ENCODE peak calls at places on chromosomes 11 and 22, in nine cellular contexts. W is amniotic stem cell; Q is stomach; M is endothelial cell; N is cardiac muscle cell; O is stimulated activated CD4-positive, alpha-beta T cell treated with anti-CD3 and anti-CD28 coated beads, Interleukin-15, amount 100 ng/mL, for 1 hour; X is AG09309; U is GM10248; S is sciatic nerve. D is an unnamed sample.

GRCh38 chr11:103988595-103988969 is 47.9 kb upstream of the DDI1 start:
- DNase-seq in W (no peak), Q (no peak), M (no peak), N (peak), O (no peak), X (no peak), U (no peak), S (no peak), D (no peak)

GRCh38 chr22:38953577-38954413 is 3.6 kb upstream of the APOBEC3A start:
- DNase-seq in W (no peak), Q (no peak), M (no peak), N (no peak), O (no peak), X (no peak), U (peak), S (no peak), D (peak)

GRCh38 chr11:9600651-9601040 is 27.2 kb downstream of the WEE1 start:
- DNase-seq in W (no peak), Q (no peak), M (no peak), N (no peak), O (no peak), X (no peak), U (no peak), S (no peak), D (peak)

GRCh38 chr22:48744283-48744641 is 1083.4 kb downstream of the BRD1 start:
- DNase-seq in W (no peak), Q (peak), M (no peak), N (no peak), O (no peak), X (no peak), U (no peak), S (peak), D (no peak)

GRCh38 chr11:14288189-14288935 is 70.6 kb downstream of the RRAS2 start:
- DNase-seq in W (peak), Q (no peak), M (no peak), N (peak), O (no peak), X (peak), U (no peak), S (no peak), D (no peak)

GRCh38 chr22:25027552-25027951 is 75.0 kb downstream of the KIAA1671 start:
- DNase-seq in W (no peak), Q (no peak), M (no peak), N (peak), O (no peak), X (no peak), U (no peak), S (no peak), D (no peak)

GRCh38 chr11:17906436-17906835 is 106.4 kb downstream of the SERGEF start:
- DNase-seq in W (no peak), Q (no peak), M (peak), N (no peak), O (no peak), X (no peak), U (no peak), S (no peak), D (no peak)

GRCh38 chr11:97746832-97747231 is 1273.9 kb upstream of the CNTN5 start:
- DNase-seq in W (no peak), Q (no peak), M (no peak), N (no peak), O (no peak), X (no peak), U (no peak), S (no peak), D (no peak)

GRCh38 chr22:42316988-42317387 is 46.5 kb upstream of the TCF20 start:
- DNase-seq in W (no peak), Q (peak), M (no peak), N (peak), O (no peak), X (peak), U (no peak), S (no peak), D (peak)

GRCh38 chr11:128776434-128777284 is 82.8 kb downstream of the FLI1 start:
- DNase-seq in W (no peak), Q (peak), M (peak), N (peak), O (no peak), X (no peak), U (peak), S (peak), D (peak)

GRCh38 chr11:113587318-113587739 is 112.1 kb upstream of the DRD2 start:
- DNase-seq in W (no peak), Q (no peak), M (no peak), N (peak), O (no peak), X (no peak), U (no peak), S (no peak), D (no peak)

GRCh38 chr11:73325036-73325981 is 17.2 kb downstream of the ARHGEF17 start:
- DNase-seq in W (no peak), Q (no peak), M (no peak), N (peak), O (no peak), X (no peak), U (peak), S (no peak), D (no peak)

GRCh38 chr11:44003736-44004451 is 43.9 kb upstream of the ACCSL start:
- DNase-seq in W (no peak), Q (peak), M (no peak), N (no peak), O (no peak), X (no peak), U (no peak), S (no peak), D (no peak)

GRCh38 chr11:105790841-105791240 is 181.0 kb downstream of the GRIA4 start:
- DNase-seq in W (no peak), Q (no peak), M (no peak), N (no peak), O (no peak), X (no peak), U (no peak), S (no peak), D (no peak)

GRCh38 chr22:17135153-17135760 is 14.1 kb upstream of the TMEM121B start:
- DNase-seq in W (no peak), Q (no peak), M (no peak), N (no peak), O (no peak), X (no peak), U (no peak), S (no peak), D (no peak)

GRCh38 chr11:125621995-125622394 is 3.0 kb upstream of the CHEK1 start:
- DNase-seq in W (no peak), Q (no peak), M (no peak), N (peak), O (no peak), X (no peak), U (no peak), S (no peak), D (no peak)

GRCh38 chr11:72784662-72785061 is 9.2 kb downstream of the STARD10 start:
- DNase-seq in W (no peak), Q (no peak), M (no peak), N (no peak), O (no peak), X (no peak), U (no peak), S (no peak), D (no peak)

GRCh38 chr11:64356498-64357411 is 2.2 kb upstream of the RPS6KA4 start:
- DNase-seq in W (no peak), Q (peak), M (peak), N (peak), O (no peak), X (no peak), U (no peak), S (no peak), D (peak)

GRCh38 chr22:32746715-32747114 is 54.8 kb upstream of the TIMP3 start:
- DNase-seq in W (no peak), Q (no peak), M (no peak), N (no peak), O (no peak), X (no peak), U (no peak), S (no peak), D (no peak)

GRCh38 chr11:121270286-121270685 is 22.3 kb upstream of the SC5D start:
- DNase-seq in W (no peak), Q (no peak), M (no peak), N (no peak), O (no peak), X (no peak), U (no peak), S (no peak), D (no peak)

GRCh38 chr11:85269109-85269508 is 358.0 kb downstream of the DLG2 start:
- DNase-seq in W (no peak), Q (no peak), M (no peak), N (no peak), O (no peak), X (no peak), U (no peak), S (no peak), D (no peak)

GRCh38 chr11:130737866-130738431 is 178.3 kb downstream of the SNX19 start:
- DNase-seq in W (peak), Q (peak), M (no peak), N (peak), O (no peak), X (peak), U (no peak), S (no peak), D (no peak)

GRCh38 chr22:47005506-47006408 is 243.3 kb downstream of the TBC1D22A start:
- DNase-seq in W (no peak), Q (no peak), M (no peak), N (no peak), O (no peak), X (no peak), U (no peak), S (no peak), D (no peak)

GRCh38 chr22:45905924-45906865 is 70.8 kb downstream of the WNT7B start:
- DNase-seq in W (peak), Q (no peak), M (no peak), N (peak), O (no peak), X (peak), U (no peak), S (no peak), D (no peak)

GRCh38 chr22:48396785-48397530 is 1430.7 kb downstream of the BRD1 start:
- DNase-seq in W (no peak), Q (no peak), M (no peak), N (no peak), O (no peak), X (no peak), U (no peak), S (no peak), D (no peak)

GRCh38 chr11:75513250-75513649 is 12.5 kb downstream of the GDPD5 start:
- DNase-seq in W (no peak), Q (no peak), M (no peak), N (peak), O (no peak), X (no peak), U (no peak), S (no peak), D (peak)

GRCh38 chr11:70544774-70545625 is 146.7 kb downstream of the CTTN start:
- DNase-seq in W (no peak), Q (no peak), M (no peak), N (no peak), O (no peak), X (no peak), U (no peak), S (no peak), D (no peak)

GRCh38 chr11:27485930-27486773 is 13.6 kb upstream of the LGR4 start:
- DNase-seq in W (no peak), Q (no peak), M (peak), N (peak), O (no peak), X (no peak), U (peak), S (no peak), D (peak)

GRCh38 chr11:34600339-34601084 is 20.4 kb upstream of the EHF start:
- DNase-seq in W (no peak), Q (peak), M (no peak), N (no peak), O (no peak), X (no peak), U (no peak), S (no peak), D (no peak)

GRCh38 chr22:37409557-37409956 is 17.7 kb downstream of the ELFN2 start:
- DNase-seq in W (no peak), Q (no peak), M (no peak), N (no peak), O (no peak), X (no peak), U (no peak), S (no peak), D (peak)

GRCh38 chr22:21642584-21643448 is 714 bp downstream of the SDF2L1 start:
- DNase-seq in W (peak), Q (peak), M (peak), N (peak), O (peak), X (no peak), U (peak), S (peak), D (peak)

GRCh38 chr11:36432093-36432469 is 78.0 kb downstream of the TRAF6 start:
- DNase-seq in W (no peak), Q (no peak), M (no peak), N (no peak), O (no peak), X (no peak), U (no peak), S (no peak), D (no peak)

GRCh38 chr11:68806931-68807844 is 34.5 kb downstream of the CPT1A start:
- DNase-seq in W (no peak), Q (no peak), M (no peak), N (peak), O (no peak), X (peak), U (no peak), S (no peak), D (no peak)

GRCh38 chr11:120392791-120393190 is 56.6 kb downstream of the ARHGEF12 start:
- DNase-seq in W (no peak), Q (no peak), M (no peak), N (peak), O (no peak), X (no peak), U (no peak), S (no peak), D (no peak)

GRCh38 chr11:94275961-94276360 is 28.4 kb upstream of the IZUMO1R start:
- DNase-seq in W (no peak), Q (no peak), M (no peak), N (no peak), O (no peak), X (no peak), U (no peak), S (no peak), D (no peak)

GRCh38 chr11:111846640-111847039 is 24.7 kb downstream of the ALG9 start:
- DNase-seq in W (peak), Q (no peak), M (no peak), N (peak), O (no peak), X (no peak), U (no peak), S (no peak), D (no peak)

GRCh38 chr11:76496174-76496573 is 51.4 kb downstream of the EMSY start:
- DNase-seq in W (no peak), Q (no peak), M (no peak), N (no peak), O (no peak), X (no peak), U (no peak), S (no peak), D (no peak)

GRCh38 chr22:27004434-27004833 is 347.0 kb downstream of the MIAT start:
- DNase-seq in W (no peak), Q (no peak), M (no peak), N (no peak), O (no peak), X (no peak), U (no peak), S (no peak), D (peak)

GRCh38 chr11:45079567-45079942 is 66.9 kb upstream of the PRDM11 start:
- DNase-seq in W (no peak), Q (no peak), M (no peak), N (no peak), O (no peak), X (no peak), U (no peak), S (no peak), D (no peak)

GRCh38 chr22:24952837-24953293 is 349 bp downstream of the KIAA1671 start:
- DNase-seq in W (no peak), Q (peak), M (peak), N (peak), O (no peak), X (no peak), U (no peak), S (peak), D (no peak)